ENCODE peak calls at places on chromosomes 4 and X, in six cellular contexts. C is neural progenitor cell; U is astrocyte; A is CD8-positive, alpha-beta memory T cell; Y is stomach; G is endodermal cell. I is an unnamed sample. For H3K4me1 and H3K9me3, the result is how much of the 10 kb centered on the place peaks cover.

GRCh38 chr4:141761926-141762325 is 125.5 kb downstream of the IL15 start:
- DNase-seq in A (no peak), U (no peak), G (no peak), Y (no peak), C (no peak), I (no peak)

GRCh38 chr4:106875340-106875739 is 160.8 kb downstream of the DKK2 start:
- DNase-seq in Y (no peak), U (no peak), A (no peak), G (peak), C (peak), I (no peak)

GRCh38 chr4:108051343-108051742 is 61.7 kb downstream of the HADH start:
- DNase-seq in C (no peak), A (no peak), G (no peak), Y (no peak), U (no peak), I (no peak)

GRCh38 chrX:72130156-72130761 is 1.5 kb downstream of the RTL5 start:
- DNase-seq in C (no peak), Y (no peak), A (no peak), U (no peak), G (no peak), I (no peak)

GRCh38 chr4:3269105-3269927 is 20.4 kb downstream of the MSANTD1 start:
- DNase-seq in G (peak), Y (peak), A (no peak), U (no peak), C (peak), I (peak)

GRCh38 chr4:138175337-138175794 is 66.8 kb downstream of the SLC7A11 start:
- DNase-seq in Y (peak), G (no peak), U (peak), A (no peak), C (no peak), I (no peak)

GRCh38 chrX:17226736-17227135 is 148.3 kb upstream of the NHS start:
- DNase-seq in A (no peak), Y (no peak), U (no peak), C (no peak), G (no peak), I (no peak)

GRCh38 chrX:2614911-2615310 is 76.2 kb upstream of the CD99 start:
- DNase-seq in U (peak), A (no peak), Y (no peak), G (no peak), C (peak), I (no peak)

GRCh38 chr4:20127626-20128025 is 124.1 kb upstream of the SLIT2 start:
- DNase-seq in Y (no peak), C (no peak), A (no peak), G (no peak), U (peak), I (no peak)

GRCh38 chrX:10901290-10901633 is 209.9 kb upstream of the HCCS start:
- DNase-seq in A (no peak), G (no peak), U (peak), Y (no peak), C (no peak), I (no peak)

GRCh38 chrX:71533850-71534515 is 1.1 kb downstream of the OGT start:
- DNase-seq in A (peak), G (peak), C (peak), Y (peak), U (peak), I (no peak)

GRCh38 chr4:26619784-26620183 is 35.9 kb downstream of the TBC1D19 start:
- DNase-seq in G (no peak), C (no peak), Y (no peak), U (peak), A (no peak), I (no peak)

GRCh38 chrX:154600962-154601374 is 16.0 kb downstream of the CTAG1A start:
- DNase-seq in Y (no peak), U (peak), G (no peak), C (no peak), A (no peak), I (no peak)

GRCh38 chr4:26132858-26133257 is 188.0 kb upstream of the RBPJ start:
- DNase-seq in G (peak), U (no peak), A (no peak), Y (no peak), C (no peak), I (peak)

GRCh38 chr4:81405900-81406401 is 65.8 kb downstream of the RASGEF1B start:
- DNase-seq in G (no peak), U (peak), A (peak), C (peak), Y (peak), I (peak)

GRCh38 chrX:68936186-68936585 is 107.4 kb downstream of the EFNB1 start:
- DNase-seq in Y (peak), C (no peak), U (no peak), G (peak), A (no peak), I (no peak)

GRCh38 chr4:185654311-185654710 is 119.0 kb upstream of the PDLIM3 start:
- DNase-seq in C (no peak), G (no peak), A (no peak), U (no peak), Y (no peak), I (no peak)

GRCh38 chrX:47497274-47497673 is 14.3 kb upstream of the ZNF41 start:
- DNase-seq in C (no peak), G (no peak), Y (no peak), A (no peak), U (no peak), I (no peak)

GRCh38 chr4:74583757-74584156 is 138.8 kb downstream of the AREG start:
- DNase-seq in A (no peak), U (no peak), G (no peak), C (no peak), Y (no peak), I (no peak)

GRCh38 chr4:122758033-122758432 is 25.5 kb downstream of the BBS12 start:
- DNase-seq in U (no peak), G (no peak), Y (no peak), C (peak), A (no peak), I (peak)

GRCh38 chr4:146096374-146096773 is 79.1 kb upstream of the LSM6 start:
- DNase-seq in G (no peak), A (no peak), Y (no peak), U (no peak), C (no peak), I (no peak)

GRCh38 chr4:6608758-6609414 is 31.6 kb upstream of the MRFAP1 start:
- DNase-seq in U (no peak), Y (no peak), C (peak), G (peak), A (peak), I (no peak)

GRCh38 chr4:6607368-6608050 is 32.5 kb downstream of the MAN2B2 start:
- DNase-seq in A (no peak), Y (no peak), G (no peak), U (no peak), C (no peak), I (no peak)

GRCh38 chr4:6605114-6605513 is 30.1 kb downstream of the MAN2B2 start:
- DNase-seq in G (no peak), U (no peak), C (no peak), A (no peak), Y (no peak), I (no peak)

GRCh38 chr4:6605605-6606004 is 30.6 kb downstream of the MAN2B2 start:
- DNase-seq in A (no peak), C (no peak), Y (no peak), G (no peak), U (no peak), I (no peak)

DNA sequence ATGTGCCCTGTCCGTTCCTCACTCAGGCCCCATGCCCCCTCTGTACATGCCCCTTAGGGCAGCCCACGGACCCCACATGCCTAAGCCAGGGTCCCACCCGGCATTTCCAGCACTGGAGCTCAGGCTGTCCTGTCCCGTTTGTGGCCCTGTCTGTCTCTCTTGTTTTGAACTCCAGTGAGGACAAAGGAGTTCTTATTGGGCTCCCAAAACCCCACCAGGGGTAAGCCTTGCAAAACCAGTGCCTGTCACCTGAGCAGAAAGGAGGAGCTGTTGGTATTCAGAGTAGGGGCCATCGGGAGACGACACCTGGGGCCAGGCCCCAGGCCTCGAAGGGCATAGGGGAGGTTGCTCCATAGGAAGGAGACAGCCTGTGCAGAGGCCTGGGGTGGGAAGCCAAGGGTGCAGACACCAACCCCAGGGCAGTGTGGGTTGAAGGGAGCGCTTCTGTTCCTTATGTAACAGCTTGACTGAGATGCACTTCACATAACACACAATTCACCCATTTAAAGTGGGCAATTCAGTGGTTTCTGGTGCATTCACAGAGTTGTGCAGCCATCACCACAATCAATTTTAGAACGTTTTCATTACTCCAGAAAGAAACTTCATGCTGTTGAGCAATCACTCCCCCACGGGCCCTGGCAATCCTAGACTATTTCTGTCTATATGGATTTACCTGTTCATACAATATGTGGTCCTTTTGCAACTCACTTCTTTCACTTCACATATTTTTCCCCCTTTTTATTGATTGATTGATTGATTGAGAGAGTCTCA is 31.7 kb downstream of the MAN2B2 start:
- DNase-seq in C (no peak), U (no peak), Y (no peak), G (no peak), A (no peak), I (no peak)
- H3K4me1 ChIP-seq in C (under half), U (under half), Y (under half), G (under half), A (under half), I (under half)

GRCh38 chr4:24915121-24915922 is 2.5 kb upstream of the CCDC149 start:
- DNase-seq in G (peak), Y (no peak), U (no peak), A (no peak), C (peak), I (no peak)

GRCh38 chr4:24913099-24913445 is 230 bp upstream of the CCDC149 start:
- DNase-seq in Y (no peak), C (no peak), G (no peak), U (no peak), A (no peak), I (no peak)

GRCh38 chr4:24914460-24914859 is 1.6 kb upstream of the CCDC149 start:
- DNase-seq in U (no peak), G (no peak), A (no peak), Y (no peak), C (no peak), I (no peak)

GRCh38 chr4:24912252-24913098 is at the start of gene CCDC149:
- DNase-seq in A (no peak), G (peak), C (peak), Y (peak), U (peak), I (peak)

GRCh38 chr4:24910504-24910903 is 2.3 kb downstream of the CCDC149 start:
- DNase-seq in C (no peak), A (no peak), Y (no peak), G (no peak), U (peak), I (no peak)
- H3K9me3 ChIP-seq in C (under half), A (under half), Y (under half), G (under half), U (under half), I (under half)

GRCh38 chr4:24793219-24794005 is 2.0 kb upstream of the SOD3 start:
- DNase-seq in U (no peak), A (no peak), G (no peak), Y (no peak), C (peak), I (peak)

GRCh38 chr4:24796632-24797031 is 1.3 kb downstream of the SOD3 start:
- DNase-seq in A (no peak), C (no peak), Y (no peak), G (no peak), U (no peak), I (no peak)

GRCh38 chr4:24794111-24794860 is 1.1 kb upstream of the SOD3 start:
- DNase-seq in C (no peak), A (no peak), Y (no peak), U (peak), G (peak), I (no peak)

GRCh38 chr4:24795666-24796381 is 451 bp downstream of the SOD3 start:
- DNase-seq in Y (no peak), A (no peak), U (no peak), G (no peak), C (no peak), I (peak)

DNA sequence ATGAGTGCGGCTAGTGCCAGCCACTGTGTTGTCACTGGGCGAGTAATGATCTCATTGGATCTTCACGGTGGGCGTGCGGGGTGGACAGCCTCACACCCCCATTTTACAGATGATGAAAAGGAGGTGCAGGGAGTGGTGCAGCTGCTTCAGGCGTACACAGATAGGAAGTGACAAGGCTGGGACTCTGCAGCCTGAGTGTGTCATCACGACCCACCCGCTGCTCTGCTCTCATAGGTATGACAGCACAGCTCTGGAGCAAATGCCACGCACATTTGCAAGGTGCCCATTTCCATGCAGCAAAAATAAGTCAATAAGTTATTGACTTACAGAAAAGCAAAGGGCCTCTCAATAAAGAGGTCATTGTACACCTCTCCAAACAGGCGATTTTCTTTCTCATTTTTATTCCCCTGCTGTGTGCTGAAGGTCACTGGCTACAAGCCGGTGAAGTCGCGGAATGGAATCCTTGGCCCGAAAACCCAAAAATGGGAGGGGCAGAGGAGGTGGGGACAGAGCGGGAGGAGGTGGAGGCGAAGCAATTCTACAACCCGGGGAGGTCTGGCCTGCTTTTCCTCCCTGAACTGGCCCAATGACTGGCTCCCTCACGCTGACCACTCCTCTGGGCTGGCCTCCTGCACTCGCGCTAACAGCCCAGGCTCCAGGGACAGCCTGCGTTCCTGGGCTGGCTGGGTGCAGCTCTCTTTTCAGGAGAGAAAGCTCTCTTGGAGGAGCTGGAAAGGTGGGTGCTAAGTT is at the start of gene SOD3:
- DNase-seq in G (peak), C (peak), A (no peak), Y (peak), U (peak), I (peak)
- H3K4me3 ChIP-seq in G (peak), C (peak), A (no peak), Y (peak), U (peak), I (peak)

GRCh38 chrX:15854080-15854655 is 445 bp downstream of the AP1S2 start:
- DNase-seq in Y (peak), G (peak), A (peak), U (no peak), C (peak), I (peak)
- H3K4me1 ChIP-seq in Y (under half), G (under half), A (under half), U (under half), C (under half), I (under half)

GRCh38 chr4:340011-340410 is 2.4 kb downstream of the ZNF141 start:
- DNase-seq in C (peak), U (no peak), G (no peak), A (no peak), Y (no peak), I (no peak)
- H3K9me3 ChIP-seq in C (under half), U (under half), G (half or more), A (under half), Y (under half), I (under half)

GRCh38 chrX:19867411-19867732 is 20.0 kb downstream of the SH3KBP1 start:
- DNase-seq in Y (no peak), A (no peak), G (no peak), C (no peak), U (peak), I (no peak)

GRCh38 chrX:19864736-19865135 is 22.7 kb downstream of the SH3KBP1 start:
- DNase-seq in A (no peak), U (no peak), G (no peak), Y (no peak), C (no peak), I (no peak)

GRCh38 chrX:19867938-19868337 is 19.5 kb downstream of the SH3KBP1 start:
- DNase-seq in Y (no peak), G (no peak), U (no peak), A (no peak), C (no peak), I (no peak)

GRCh38 chrX:19865567-19866363 is 21.6 kb downstream of the SH3KBP1 start:
- DNase-seq in A (no peak), C (no peak), U (no peak), G (no peak), Y (no peak), I (no peak)

GRCh38 chrX:19866626-19867410 is 20.6 kb downstream of the SH3KBP1 start:
- DNase-seq in C (no peak), A (no peak), Y (no peak), G (no peak), U (no peak), I (no peak)
- H3K4me3 ChIP-seq in C (no peak), A (no peak), Y (no peak), G (no peak), U (no peak), I (no peak)

I was measured in Caco-2.